ENCODE peak calls at places on chromosomes 1 and 21, in seven cellular contexts. V is CD4-positive, CD25-positive, alpha-beta regulatory T cell; U is epithelial cell of esophagus; E is activated gamma-delta T cell treated with Interleukin-2 at 50 U/mL for 16 hours; S is psoas muscle; R is NCI-H1417; Q is omental fat pad. L is an unnamed sample.

GRCh38 chr21:31634993-31635392 is 24.5 kb upstream of the SOD1 start:
- DNase-seq in S (no peak), E (no peak), R (no peak), V (no peak), Q (no peak), U (peak), L (no peak)

GRCh38 chr1:182087951-182088350 is 26.4 kb upstream of the ZNF648 start:
- DNase-seq in U (peak), R (no peak), V (peak), E (no peak), S (no peak), Q (no peak), L (no peak)

GRCh38 chr21:38721055-38721454 is 84.7 kb upstream of the ETS2 start:
- DNase-seq in V (no peak), Q (no peak), R (no peak), U (no peak), S (no peak), E (no peak), L (no peak)

GRCh38 chr1:96782861-96783260 is 61.3 kb downstream of the PTBP2 start:
- DNase-seq in V (no peak), E (no peak), Q (no peak), R (no peak), S (no peak), U (peak), L (no peak)

GRCh38 chr1:12208271-12208670 is 21.6 kb upstream of the VPS13D start:
- DNase-seq in V (peak), Q (no peak), E (no peak), U (no peak), R (no peak), S (no peak), L (no peak)

GRCh38 chr1:94279462-94279861 is 42.1 kb upstream of the ARHGAP29 start:
- DNase-seq in Q (no peak), R (no peak), U (no peak), S (no peak), V (no peak), E (no peak), L (no peak)

GRCh38 chr1:54814148-54814498 is 13.0 kb upstream of the TTC22 start:
- DNase-seq in V (no peak), S (no peak), U (no peak), E (no peak), Q (no peak), R (no peak), L (no peak)

GRCh38 chr1:81800741-81801031 is at the start of gene ADGRL2:
- DNase-seq in U (no peak), R (no peak), Q (no peak), S (no peak), E (no peak), V (no peak), L (no peak)

GRCh38 chr1:1084028-1084371 is 9.9 kb upstream of the RNF223 start:
- DNase-seq in V (no peak), U (no peak), Q (no peak), E (no peak), R (no peak), S (peak), L (no peak)

GRCh38 chr1:70467531-70467930 is 56.5 kb downstream of the CTH start:
- DNase-seq in V (no peak), U (no peak), S (no peak), R (no peak), Q (no peak), E (no peak), L (no peak)

GRCh38 chr1:32447469-32448185 is 17.2 kb upstream of the ZBTB8B start:
- DNase-seq in E (no peak), S (no peak), U (peak), V (no peak), R (no peak), Q (no peak), L (peak)

GRCh38 chr1:147599362-147600118 is 58.2 kb downstream of the BCL9 start:
- DNase-seq in R (peak), E (peak), Q (peak), S (peak), U (peak), V (peak), L (peak)

GRCh38 chr1:62735491-62736171 is 47.4 kb upstream of the DOCK7 start:
- DNase-seq in Q (no peak), U (peak), V (no peak), R (no peak), S (no peak), E (no peak), L (no peak)

GRCh38 chr1:10692401-10693021 is 103.9 kb downstream of the CASZ1 start:
- DNase-seq in V (peak), Q (no peak), S (no peak), R (peak), U (peak), E (peak), L (peak)

GRCh38 chr1:203760506-203760905 is 4.5 kb upstream of the LAX1 start:
- DNase-seq in E (no peak), S (no peak), Q (no peak), R (no peak), U (no peak), V (no peak), L (no peak)

GRCh38 chr1:184649500-184649899 is 105.2 kb downstream of the EDEM3 start:
- DNase-seq in R (no peak), E (no peak), V (no peak), Q (no peak), S (no peak), U (no peak), L (no peak)

GRCh38 chr1:62241357-62242131 is 46.9 kb downstream of the L1TD1 start:
- DNase-seq in V (no peak), E (no peak), S (no peak), R (no peak), Q (no peak), U (no peak), L (no peak)

GRCh38 chr1:89484097-89485038 is 40.3 kb upstream of the LRRC8B start:
- DNase-seq in R (no peak), S (no peak), E (no peak), Q (no peak), U (no peak), V (no peak), L (no peak)